ENCODE peak calls at places on chromosomes 4 and X, in nine cellular contexts. X, H, S, K, J, D, B, Y and I are unnamed samples.

GRCh38 chr4:156362581-156362980 is 408.9 kb upstream of the CTSO start:
- DNase-seq in X (no peak), H (no peak), S (no peak), K (peak; percentile 5), J (no peak), D (no peak), B (peak; percentile 3), Y (no peak), I (no peak)

GRCh38 chrX:39576081-39576701 is 521.6 kb downstream of the BCOR start:
- DNase-seq in X (no peak), H (peak; percentile 18), S (no peak), K (no peak), J (no peak), D (no peak), B (no peak), Y (no peak), I (no peak)

GRCh38 chrX:100994352-100995281 is 25.1 kb downstream of the ARL13A start:
- DNase-seq in X (no peak), H (no peak), S (peak; percentile 45), K (peak; percentile 86), J (no peak), D (no peak), B (peak; percentile 28), Y (no peak), I (no peak)

GRCh38 chr4:130603043-130603442 is 1507.1 kb downstream of the C4orf33 start:
- DNase-seq in X (no peak), H (no peak), S (no peak), K (no peak), J (no peak), D (no peak), B (no peak), Y (no peak), I (no peak)

GRCh38 chrX:139192386-139192961 is 338.1 kb upstream of the F9 start:
- DNase-seq in X (no peak), H (no peak), S (no peak), K (peak; percentile 7), J (no peak), D (no peak), B (no peak), Y (no peak), I (no peak)

GRCh38 chrX:152072236-152072635 is 66.1 kb downstream of the MAGEA10 start:
- DNase-seq in X (no peak), H (no peak), S (peak; percentile 78), K (peak; percentile 61), J (no peak), D (no peak), B (peak; percentile 56), Y (no peak), I (peak; percentile 21)

GRCh38 chrX:63922221-63922620 is 137.2 kb upstream of the ARHGEF9 start:
- DNase-seq in X (no peak), H (no peak), S (peak; percentile 12), K (peak; percentile 28), J (no peak), D (no peak), B (no peak), Y (no peak), I (no peak)

GRCh38 chrX:13140007-13140406 is 95.6 kb upstream of the FAM9C start:
- DNase-seq in X (no peak), H (no peak), S (no peak), K (no peak), J (no peak), D (no peak), B (no peak), Y (no peak), I (no peak)

GRCh38 chr4:147760695-147761094 is 28.8 kb downstream of the ARHGAP10 start:
- DNase-seq in X (peak; percentile 47), H (peak; percentile 33), S (no peak), K (no peak), J (no peak), D (no peak), B (no peak), Y (no peak), I (no peak)

GRCh38 chrX:45771114-45771513 is 570.4 kb upstream of the DIPK2B start:
- DNase-seq in X (no peak), H (peak; percentile 25), S (peak; percentile 86), K (peak; percentile 90), J (no peak), D (no peak), B (peak; percentile 79), Y (no peak), I (peak; percentile 92)

GRCh38 chr4:16844796-16845586 is 53.5 kb downstream of the LDB2 start:
- DNase-seq in X (no peak), H (no peak), S (no peak), K (no peak), J (no peak), D (no peak), B (peak; percentile 20), Y (no peak), I (peak; percentile 63)

GRCh38 chr4:39464886-39465501 is 6.1 kb downstream of the LIAS start:
- DNase-seq in X (no peak), H (no peak), S (peak; percentile 92), K (peak; percentile 67), J (no peak), D (no peak), B (peak; percentile 92), Y (no peak), I (peak; percentile 63)

GRCh38 chr4:182604953-182605352 is 312.2 kb downstream of the DCTD start:
- DNase-seq in X (no peak), H (no peak), S (peak; percentile 53), K (peak; percentile 63), J (no peak), D (no peak), B (peak; percentile 8), Y (no peak), I (no peak)

GRCh38 chr4:170978990-170979389 is 834.2 kb upstream of the GALNTL6 start:
- DNase-seq in X (no peak), H (no peak), S (no peak), K (no peak), J (no peak), D (no peak), B (no peak), Y (no peak), I (no peak)

GRCh38 chrX:66164931-66165330 is 884 bp downstream of the HEPH start:
- DNase-seq in X (no peak), H (no peak), S (no peak), K (no peak), J (no peak), D (no peak), B (no peak), Y (no peak), I (no peak)

GRCh38 chrX:66163447-66163846 is 600 bp upstream of the HEPH start:
- DNase-seq in X (no peak), H (no peak), S (no peak), K (no peak), J (no peak), D (no peak), B (no peak), Y (no peak), I (no peak)

GRCh38 chrX:66162331-66162822 is 1.7 kb upstream of the HEPH start:
- DNase-seq in X (no peak), H (no peak), S (no peak), K (peak; percentile 23), J (no peak), D (no peak), B (no peak), Y (no peak), I (no peak)

GRCh38 chrX:66163849-66164401 is at the start of gene HEPH:
- DNase-seq in X (no peak), H (no peak), S (peak; percentile 59), K (no peak), J (no peak), D (no peak), B (peak; percentile 64), Y (no peak), I (peak; percentile 4)

GRCh38 chrX:66164470-66164869 is 423 bp downstream of the HEPH start:
- DNase-seq in X (no peak), H (no peak), S (no peak), K (no peak), J (no peak), D (no peak), B (no peak), Y (no peak), I (no peak)
- H3K4me3 ChIP-seq in X (peak overlapping the region; percentile 52), H (peak overlapping the region; percentile 52), S (peak overlapping the region; percentile 56), K (no peak overlapping the region), J (peak overlapping the region; percentile 76), D (no peak overlapping the region), B (peak overlapping the region; percentile 57), Y (peak overlapping the region; percentile 56), I (peak overlapping the region; percentile 36)

DNA sequence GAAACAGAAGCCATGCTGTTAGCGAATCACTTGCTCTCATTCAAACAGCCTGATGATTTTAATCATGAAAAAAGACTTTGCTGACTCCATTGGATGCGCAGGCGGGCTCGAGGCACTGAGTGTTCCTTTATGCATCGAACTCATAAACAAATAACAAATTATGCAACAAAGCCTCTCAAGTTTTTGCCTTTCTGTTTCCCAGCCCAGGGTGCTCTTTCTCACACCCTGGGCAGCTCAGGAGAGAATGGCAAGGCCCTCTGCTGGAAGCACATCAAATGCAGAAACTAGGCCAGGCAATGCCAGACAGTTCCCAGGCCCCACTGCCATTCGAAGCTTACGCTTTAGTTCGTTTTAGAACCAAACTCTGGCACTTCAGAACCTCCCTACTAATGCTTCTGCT is 19.8 kb downstream of the ETNPPL start:
- DNase-seq in X (no peak), H (no peak), S (no peak), K (no peak), J (no peak), D (no peak), B (no peak), Y (no peak), I (no peak)
- TF ChIP-seq CTCF in X (no peak), H (no peak), S (no peak), K (no peak), J (no peak), D (no peak), B (no peak), Y (no peak), I (peak; percentile 14)

GRCh38 chr4:88649716-88650115 is 47.9 kb downstream of the NAP1L5 start:
- DNase-seq in X (no peak), H (no peak), S (no peak), K (no peak), J (no peak), D (no peak), B (no peak), Y (no peak), I (no peak)
- H3K4me3 ChIP-seq in X (no peak overlapping the region), H (no peak overlapping the region), S (no peak overlapping the region), K (no peak overlapping the region), J (no peak overlapping the region), D (no peak overlapping the region), B (no peak overlapping the region), Y (no peak overlapping the region), I (no peak overlapping the region)

DNA sequence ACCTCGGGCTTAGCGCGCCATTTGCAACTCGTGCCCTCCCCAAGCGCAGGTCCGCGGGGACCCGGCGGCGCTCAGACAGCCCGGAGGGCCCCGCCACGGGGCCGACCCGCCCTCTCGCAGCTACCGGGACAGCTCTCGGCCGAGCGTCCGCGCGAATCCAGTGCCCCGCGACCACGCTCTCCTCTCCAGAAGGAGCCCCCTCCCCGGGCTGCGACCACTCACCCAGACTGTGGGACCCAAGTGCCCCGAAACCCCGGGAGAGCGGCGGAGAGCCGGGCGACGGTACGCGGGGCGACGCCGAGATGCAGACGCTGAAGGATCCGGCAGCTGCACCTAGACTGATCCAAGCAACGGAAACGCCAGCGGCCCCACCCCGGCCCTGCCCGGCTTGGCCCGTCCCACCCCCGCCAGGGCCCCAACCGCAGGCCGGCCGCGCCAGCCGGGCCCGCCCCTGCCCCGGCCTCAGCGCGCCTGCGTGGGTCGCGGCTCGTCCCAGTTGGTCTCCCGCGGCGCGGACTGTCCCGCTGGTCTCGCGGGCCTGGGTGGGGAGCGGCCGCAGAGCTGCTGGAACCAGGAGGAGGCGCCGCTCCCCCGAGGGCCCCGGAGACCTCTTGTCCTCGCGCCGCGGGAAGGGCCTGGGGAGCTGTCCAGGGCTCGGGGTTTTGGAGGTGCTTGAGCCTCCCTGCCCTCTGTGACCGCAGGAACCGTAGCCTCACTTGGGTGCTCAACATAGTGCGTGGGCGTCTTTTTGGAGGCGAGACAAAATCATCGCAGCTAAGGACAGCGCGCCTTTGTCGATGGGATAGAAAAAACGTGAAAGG is at the start of gene ANXA5:
- DNase-seq in X (peak; percentile 91), H (peak; percentile 82), S (peak; percentile 90), K (peak; percentile 90), J (peak; percentile 46), D (peak; percentile 97), B (peak; percentile 94), Y (peak; percentile 84), I (no peak)
- TF ChIP-seq CTCF in X (peak; percentile 55), H (peak; percentile 14), S (peak; percentile 7), K (no peak), J (no peak), D (no peak), B (peak; percentile 39), Y (peak; percentile 12), I (peak; percentile 29)